ENCODE peak calls at places on chromosome 10, in four cellular contexts. One of them, this sample, is unnamed.

GRCh38 chr10:91591792-91592165 is 41.1 kb downstream of the PPP1R3C start:
- DNase-seq in transverse colon: no peak
- DNase-seq in brain microvascular endothelial cell: no peak
- DNase-seq in epithelial cell of esophagus: no peak
- DNase-seq in this sample: no peak

GRCh38 chr10:4221315-4221714 is 436.3 kb upstream of the KLF6 start:
- DNase-seq in transverse colon: no peak
- DNase-seq in brain microvascular endothelial cell: no peak
- DNase-seq in epithelial cell of esophagus: no peak
- DNase-seq in this sample: no peak

GRCh38 chr10:103936022-103936421 is 18.0 kb upstream of the STN1 start:
- DNase-seq in transverse colon: no peak
- DNase-seq in brain microvascular endothelial cell: no peak
- DNase-seq in epithelial cell of esophagus: no peak
- DNase-seq in this sample: no peak

GRCh38 chr10:90658791-90659190 is 199.0 kb downstream of the HTR7 start:
- DNase-seq in transverse colon: no peak
- DNase-seq in brain microvascular endothelial cell: no peak
- DNase-seq in epithelial cell of esophagus: peak; percentile 15
- DNase-seq in this sample: no peak

GRCh38 chr10:43039629-43040481 is 37.0 kb upstream of the RET start:
- DNase-seq in transverse colon: no peak
- DNase-seq in brain microvascular endothelial cell: no peak
- DNase-seq in epithelial cell of esophagus: no peak
- DNase-seq in this sample: no peak

GRCh38 chr10:394061-394438 is 258.8 kb downstream of the ZMYND11 start:
- DNase-seq in transverse colon: no peak
- DNase-seq in brain microvascular endothelial cell: no peak
- DNase-seq in epithelial cell of esophagus: no peak
- DNase-seq in this sample: no peak

GRCh38 chr10:86779267-86780017 is 23.0 kb downstream of the BMPR1A start:
- DNase-seq in transverse colon: no peak
- DNase-seq in brain microvascular endothelial cell: no peak
- DNase-seq in epithelial cell of esophagus: no peak
- DNase-seq in this sample: no peak

GRCh38 chr10:44180321-44181154 is 204.4 kb downstream of the CXCL12 start:
- DNase-seq in transverse colon: no peak
- DNase-seq in brain microvascular endothelial cell: peak; percentile 83
- DNase-seq in epithelial cell of esophagus: no peak
- DNase-seq in this sample: peak; percentile 86

GRCh38 chr10:89403043-89403442 is 10.6 kb downstream of the IFIT1 start:
- DNase-seq in transverse colon: no peak
- DNase-seq in brain microvascular endothelial cell: no peak
- DNase-seq in epithelial cell of esophagus: no peak
- DNase-seq in this sample: no peak

GRCh38 chr10:100823194-100823593 is 77.8 kb downstream of the PAX2 start:
- DNase-seq in transverse colon: no peak
- DNase-seq in brain microvascular endothelial cell: no peak
- DNase-seq in epithelial cell of esophagus: peak; percentile 80
- DNase-seq in this sample: no peak

GRCh38 chr10:93198401-93199175 is 124.9 kb downstream of the CYP26A1 start:
- DNase-seq in transverse colon: no peak
- DNase-seq in brain microvascular endothelial cell: peak; percentile 65
- DNase-seq in epithelial cell of esophagus: peak; percentile 11
- DNase-seq in this sample: no peak

GRCh38 chr10:117431160-117431559 is 55.9 kb upstream of the PDZD8 start:
- DNase-seq in transverse colon: no peak
- DNase-seq in brain microvascular endothelial cell: no peak
- DNase-seq in epithelial cell of esophagus: peak; percentile 70
- DNase-seq in this sample: no peak

GRCh38 chr10:52615349-52615748 is 157.2 kb downstream of the MBL2 start:
- DNase-seq in transverse colon: no peak
- DNase-seq in brain microvascular endothelial cell: no peak
- DNase-seq in epithelial cell of esophagus: no peak
- DNase-seq in this sample: no peak

GRCh38 chr10:2625094-2625493 is 442.3 kb upstream of the PFKP start:
- DNase-seq in transverse colon: no peak
- DNase-seq in brain microvascular endothelial cell: no peak
- DNase-seq in epithelial cell of esophagus: no peak
- DNase-seq in this sample: no peak

GRCh38 chr10:2623675-2624274 is 443.6 kb upstream of the PFKP start:
- DNase-seq in transverse colon: no peak
- DNase-seq in brain microvascular endothelial cell: no peak
- DNase-seq in epithelial cell of esophagus: no peak
- DNase-seq in this sample: no peak

GRCh38 chr10:2620827-2621521 is 446.4 kb upstream of the PFKP start:
- DNase-seq in transverse colon: no peak
- DNase-seq in brain microvascular endothelial cell: no peak
- DNase-seq in epithelial cell of esophagus: no peak
- DNase-seq in this sample: no peak

GRCh38 chr10:2619927-2620326 is 447.4 kb upstream of the PFKP start:
- DNase-seq in transverse colon: no peak
- DNase-seq in brain microvascular endothelial cell: no peak
- DNase-seq in epithelial cell of esophagus: no peak
- DNase-seq in this sample: no peak

DNA sequence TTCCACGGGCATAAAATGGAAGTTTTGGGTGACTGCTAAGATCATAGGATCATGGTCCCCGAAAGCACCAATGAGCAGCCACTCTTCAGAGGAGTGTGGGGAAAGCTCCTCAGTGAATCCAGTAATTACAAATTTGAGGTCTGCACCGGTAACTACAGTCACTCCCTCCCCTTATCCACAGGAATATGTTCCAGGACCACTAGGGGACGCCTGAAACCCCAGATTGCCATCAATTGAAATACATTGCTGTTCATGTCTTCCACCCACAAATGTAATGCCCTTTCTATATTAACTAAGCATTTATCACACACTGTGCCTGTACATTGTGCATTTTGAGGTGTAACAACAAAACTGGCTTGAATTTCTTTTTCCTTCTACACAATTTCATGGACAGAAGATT is 447.9 kb upstream of the PFKP start:
- DNase-seq in transverse colon: no peak
- DNase-seq in brain microvascular endothelial cell: no peak
- DNase-seq in epithelial cell of esophagus: no peak
- DNase-seq in this sample: no peak
- TF ChIP-seq CTCF in transverse colon: no peak
- TF ChIP-seq CTCF in brain microvascular endothelial cell: peak; percentile 28
- TF ChIP-seq CTCF in epithelial cell of esophagus: no peak
- TF ChIP-seq CTCF in this sample: peak; percentile 11

GRCh38 chr10:72322280-72323058 is 32.2 kb downstream of the DNAJB12 start:
- DNase-seq in transverse colon: no peak
- DNase-seq in brain microvascular endothelial cell: peak; percentile 51
- DNase-seq in epithelial cell of esophagus: peak; percentile 95
- DNase-seq in this sample: no peak

GRCh38 chr10:72322030-72322279 is 32.8 kb downstream of the DNAJB12 start:
- DNase-seq in transverse colon: no peak
- DNase-seq in brain microvascular endothelial cell: no peak
- DNase-seq in epithelial cell of esophagus: no peak
- DNase-seq in this sample: no peak

GRCh38 chr10:72321248-72322029 is 33.3 kb downstream of the DNAJB12 start:
- DNase-seq in transverse colon: no peak
- DNase-seq in brain microvascular endothelial cell: no peak
- DNase-seq in epithelial cell of esophagus: no peak
- DNase-seq in this sample: no peak

GRCh38 chr10:72319416-72320254 is 35.1 kb downstream of the DNAJB12 start:
- DNase-seq in transverse colon: peak; percentile 94
- DNase-seq in brain microvascular endothelial cell: peak; percentile 82
- DNase-seq in epithelial cell of esophagus: peak; percentile 98
- DNase-seq in this sample: peak; percentile 71

DNA sequence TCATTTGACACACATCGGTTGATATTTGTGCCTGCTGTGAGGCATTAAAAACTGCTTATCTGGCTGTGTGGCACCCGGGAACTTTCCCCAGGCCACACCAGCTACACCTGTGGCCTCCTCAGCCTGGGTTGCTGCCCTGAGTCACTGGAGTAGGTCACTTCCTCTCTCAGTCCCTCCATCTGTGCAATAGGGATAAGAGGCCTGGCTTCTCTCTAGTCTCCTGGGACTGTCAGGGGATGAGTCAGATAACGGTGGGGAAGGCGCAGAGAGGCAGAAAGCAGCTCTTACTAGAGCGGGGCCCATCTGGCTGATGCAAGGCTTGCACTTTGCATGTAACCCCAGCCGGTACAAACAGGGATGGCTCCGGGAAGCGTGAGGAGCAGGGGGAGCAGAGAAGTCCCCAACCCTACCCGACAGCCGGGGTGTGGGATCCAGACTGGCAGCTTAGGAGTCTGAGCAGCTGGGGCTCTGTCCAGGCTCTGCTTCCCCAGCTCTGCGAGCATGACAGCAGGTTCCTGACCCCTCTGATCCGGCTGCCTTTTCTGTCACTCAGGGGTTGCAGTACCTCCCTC is 34.0 kb downstream of the DNAJB12 start:
- DNase-seq in transverse colon: peak; percentile 75
- DNase-seq in brain microvascular endothelial cell: peak; percentile 98
- DNase-seq in epithelial cell of esophagus: peak; percentile 98
- DNase-seq in this sample: peak; percentile 99
- H3K4me3 ChIP-seq in transverse colon: no peak overlapping the region
- H3K4me3 ChIP-seq in brain microvascular endothelial cell: no peak overlapping the region
- H3K4me3 ChIP-seq in epithelial cell of esophagus: no peak overlapping the region
- H3K4me3 ChIP-seq in this sample: no peak overlapping the region

DNA sequence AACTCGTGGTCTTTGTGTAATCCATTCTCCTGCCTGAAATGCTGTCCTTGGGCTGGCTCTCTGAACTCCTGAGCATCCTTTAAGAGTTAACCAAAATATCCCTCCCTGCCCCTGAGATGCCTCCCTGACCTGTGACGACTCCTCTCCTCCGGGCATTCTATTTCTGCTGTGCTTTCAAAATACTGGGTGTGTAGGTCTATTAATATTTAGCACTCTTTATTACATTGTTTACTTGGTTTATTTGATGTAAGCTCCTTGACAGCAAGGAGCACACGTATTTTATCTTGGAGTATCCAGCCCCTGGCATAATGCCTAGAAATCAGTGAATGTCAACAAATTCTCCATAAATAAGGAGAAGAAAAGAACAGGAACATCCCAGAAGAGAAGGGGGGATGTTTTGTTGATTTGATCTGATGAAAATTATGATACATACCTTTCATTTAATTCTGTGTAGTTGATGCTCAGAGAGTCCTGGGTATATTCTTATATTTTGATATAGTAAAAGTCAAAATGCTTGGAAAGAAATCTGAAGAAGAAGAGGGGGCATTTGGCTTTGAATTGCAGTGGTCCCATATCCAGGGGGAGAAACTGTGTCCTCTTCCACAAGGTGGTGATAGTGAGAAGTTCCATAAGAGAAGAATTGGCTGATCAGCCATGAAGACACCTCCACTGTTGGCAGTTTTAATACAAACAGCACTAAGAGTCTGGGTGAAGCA is 107.7 kb upstream of the MPP7 start:
- DNase-seq in transverse colon: no peak
- DNase-seq in brain microvascular endothelial cell: no peak
- DNase-seq in epithelial cell of esophagus: peak; percentile 47
- DNase-seq in this sample: no peak
- TF ChIP-seq CTCF in transverse colon: no peak
- TF ChIP-seq CTCF in brain microvascular endothelial cell: peak; percentile 45
- TF ChIP-seq CTCF in epithelial cell of esophagus: peak; percentile 19
- TF ChIP-seq CTCF in this sample: peak; percentile 21

DNA sequence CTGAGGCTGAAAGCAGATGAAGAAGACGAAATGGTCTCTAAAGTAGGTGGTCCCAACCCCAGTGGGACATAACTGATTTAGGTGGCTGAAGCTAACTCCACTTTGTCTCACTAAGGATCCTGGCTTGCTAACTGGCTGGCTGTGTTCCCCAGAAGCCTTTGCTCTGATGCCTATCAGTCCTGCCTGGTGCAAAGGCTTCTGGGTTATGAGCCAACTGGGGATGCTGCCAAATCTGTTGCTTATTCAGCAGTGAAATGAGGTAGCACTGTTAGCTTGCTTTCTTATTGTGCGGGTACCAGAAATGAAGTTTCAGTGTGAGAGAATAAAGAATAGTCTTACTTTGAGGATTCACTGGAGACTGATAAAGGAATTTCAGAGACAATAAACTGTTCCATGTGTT is 18.1 kb downstream of the PRKG1 start:
- DNase-seq in transverse colon: peak; percentile 63
- DNase-seq in brain microvascular endothelial cell: peak; percentile 51
- DNase-seq in epithelial cell of esophagus: no peak
- DNase-seq in this sample: no peak
- H3K4me3 ChIP-seq in transverse colon: no peak overlapping the region
- H3K4me3 ChIP-seq in brain microvascular endothelial cell: no peak overlapping the region
- H3K4me3 ChIP-seq in epithelial cell of esophagus: no peak overlapping the region
- H3K4me3 ChIP-seq in this sample: no peak overlapping the region

GRCh38 chr10:132725202-132725601 is 60.7 kb downstream of the NKX6-2 start:
- DNase-seq in transverse colon: no peak
- DNase-seq in brain microvascular endothelial cell: no peak
- DNase-seq in epithelial cell of esophagus: no peak
- DNase-seq in this sample: no peak

GRCh38 chr10:132724436-132724835 is 61.5 kb downstream of the NKX6-2 start:
- DNase-seq in transverse colon: no peak
- DNase-seq in brain microvascular endothelial cell: no peak
- DNase-seq in epithelial cell of esophagus: no peak
- DNase-seq in this sample: peak; percentile 76

GRCh38 chr10:132721725-132722124 is 64.2 kb downstream of the NKX6-2 start:
- DNase-seq in transverse colon: no peak
- DNase-seq in brain microvascular endothelial cell: no peak
- DNase-seq in epithelial cell of esophagus: no peak
- DNase-seq in this sample: no peak

GRCh38 chr10:132722391-132722790 is 63.6 kb downstream of the NKX6-2 start:
- DNase-seq in transverse colon: no peak
- DNase-seq in brain microvascular endothelial cell: no peak
- DNase-seq in epithelial cell of esophagus: no peak
- DNase-seq in this sample: no peak

GRCh38 chr10:132722980-132723970 is 62.7 kb downstream of the NKX6-2 start:
- DNase-seq in transverse colon: no peak
- DNase-seq in brain microvascular endothelial cell: no peak
- DNase-seq in epithelial cell of esophagus: no peak
- DNase-seq in this sample: no peak
- TF ChIP-seq CTCF in transverse colon: no peak
- TF ChIP-seq CTCF in brain microvascular endothelial cell: no peak
- TF ChIP-seq CTCF in epithelial cell of esophagus: no peak
- TF ChIP-seq CTCF in this sample: no peak

GRCh38 chr10:72417971-72418370 is 63.3 kb upstream of the DNAJB12 start:
- DNase-seq in transverse colon: no peak
- DNase-seq in brain microvascular endothelial cell: no peak
- DNase-seq in epithelial cell of esophagus: no peak
- DNase-seq in this sample: no peak
- H3K4me3 ChIP-seq in transverse colon: no peak overlapping the region
- H3K4me3 ChIP-seq in brain microvascular endothelial cell: no peak overlapping the region
- H3K4me3 ChIP-seq in epithelial cell of esophagus: no peak overlapping the region
- H3K4me3 ChIP-seq in this sample: no peak overlapping the region

DNA sequence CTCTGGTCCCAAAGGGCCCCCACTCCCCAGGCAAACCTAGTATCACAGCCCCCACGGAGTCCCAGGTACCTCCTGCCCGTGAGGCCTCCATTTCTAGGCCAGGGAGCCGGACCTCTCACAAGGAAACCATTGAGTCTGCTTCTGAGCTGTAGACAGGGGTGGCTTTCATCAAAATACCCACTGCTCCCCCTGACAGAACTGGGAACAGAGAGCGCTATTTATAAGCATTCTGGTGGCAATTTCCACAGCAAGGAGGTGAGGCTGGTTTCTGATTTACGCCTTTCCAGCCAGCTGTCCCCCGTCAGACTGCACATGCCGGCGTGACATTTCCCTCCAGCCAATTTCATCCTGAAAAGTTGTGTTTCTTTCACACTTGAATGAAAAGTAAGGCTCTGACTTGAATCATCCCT is 407.5 kb upstream of the PRKCQ start:
- DNase-seq in transverse colon: no peak
- DNase-seq in brain microvascular endothelial cell: no peak
- DNase-seq in epithelial cell of esophagus: no peak
- DNase-seq in this sample: no peak
- TF ChIP-seq CTCF in transverse colon: no peak
- TF ChIP-seq CTCF in brain microvascular endothelial cell: no peak
- TF ChIP-seq CTCF in epithelial cell of esophagus: no peak
- TF ChIP-seq CTCF in this sample: no peak

This sample was measured in AG09309.